ENCODE peak calls at places on chromosomes 12 and 14, in eight cellular contexts. L is left ventricle myocardium inferior, R is colonic mucosa, W is foreskin fibroblast, Q is OCI-LY7, I is hepatocyte, O is mammary epithelial cell, T is pancreas. N is an unnamed sample.

GRCh38 chr12:127677537-127678131 is 589.3 kb upstream of the TMEM132C start:
- DNase-seq in L (peak; percentile 41), R (peak; percentile 53), W (peak; percentile 91), Q (peak; percentile 57), I (peak; percentile 90), O (peak; percentile 33), T (peak; percentile 41), N (peak; percentile 54)

GRCh38 chr12:48961331-48961730 is 4.0 kb upstream of the ARF3 start:
- DNase-seq in L (no peak), R (no peak), W (no peak), Q (no peak), I (no peak), O (no peak), T (no peak), N (no peak)

GRCh38 chr12:128572311-128572810 is 251.4 kb downstream of the SLC15A4 start:
- DNase-seq in L (no peak), R (no peak), W (no peak), Q (no peak), I (no peak), O (no peak), T (no peak), N (no peak)

GRCh38 chr14:92532490-92533163 is 19.0 kb downstream of the RIN3 start:
- DNase-seq in L (no peak), R (peak; percentile 63), W (no peak), Q (no peak), I (no peak), O (no peak), T (no peak), N (no peak)

GRCh38 chr12:42779186-42779859 is 189.8 kb upstream of the PRICKLE1 start:
- DNase-seq in L (no peak), R (no peak), W (peak; percentile 81), Q (no peak), I (no peak), O (peak; percentile 84), T (no peak), N (peak; percentile 81)

GRCh38 chr12:118685983-118686607 is 295.2 kb upstream of the SRRM4 start:
- DNase-seq in L (no peak), R (peak; percentile 31), W (no peak), Q (no peak), I (peak; percentile 60), O (no peak), T (no peak), N (no peak)

GRCh38 chr14:39873793-39874192 is 441.6 kb upstream of the FBXO33 start:
- DNase-seq in L (no peak), R (no peak), W (no peak), Q (no peak), I (no peak), O (no peak), T (no peak), N (peak; percentile 13)

GRCh38 chr14:28303248-28303647 is 463.3 kb upstream of the FOXG1 start:
- DNase-seq in L (no peak), R (no peak), W (peak; percentile 47), Q (no peak), I (no peak), O (peak; percentile 69), T (no peak), N (peak; percentile 76)

GRCh38 chr12:106205208-106206069 is 42.4 kb downstream of the CKAP4 start:
- DNase-seq in L (peak; percentile 68), R (no peak), W (peak; percentile 16), Q (no peak), I (no peak), O (peak; percentile 44), T (no peak), N (peak; percentile 43)

GRCh38 chr12:64706366-64706765 is 52.8 kb downstream of the GNS start:
- DNase-seq in L (no peak), R (no peak), W (peak; percentile 13), Q (no peak), I (no peak), O (no peak), T (no peak), N (no peak)

GRCh38 chr14:97993508-97994019 is 1196.4 kb downstream of the VRK1 start:
- DNase-seq in L (no peak), R (no peak), W (no peak), Q (no peak), I (no peak), O (no peak), T (no peak), N (no peak)
- H3K4me3 ChIP-seq in L (no peak overlapping the region), R (no peak overlapping the region), W (no peak overlapping the region), Q (no peak overlapping the region), I (no peak overlapping the region), O (no peak overlapping the region), T (no peak overlapping the region), N (no peak overlapping the region)

DNA sequence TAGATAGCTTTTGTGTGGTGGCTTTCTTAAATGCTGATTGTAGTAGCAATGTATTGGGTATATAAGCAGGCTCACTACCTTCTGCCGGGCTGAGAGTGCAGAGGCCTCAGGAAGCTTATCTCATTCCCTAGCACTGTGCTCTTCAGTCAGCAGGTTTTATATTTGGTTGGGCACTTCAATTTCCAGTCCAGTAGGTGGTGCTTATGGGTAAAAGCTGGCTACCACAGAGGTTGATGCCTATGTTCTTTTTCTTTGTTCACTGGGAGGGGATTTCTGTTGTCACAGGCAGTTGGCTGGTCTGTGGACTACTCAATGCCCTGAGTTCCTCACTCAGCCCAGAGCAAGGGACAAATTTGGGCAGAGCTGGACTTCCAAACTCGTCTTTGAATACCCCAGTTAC is 43.0 kb upstream of the GLIPR1 start:
- DNase-seq in L (no peak), R (no peak), W (no peak), Q (peak; percentile 29), I (no peak), O (peak; percentile 53), T (no peak), N (peak; percentile 47)
- TF ChIP-seq CTCF in L (peak; percentile 13), R (no peak), W (peak; percentile 16), Q (peak; percentile 65), I (no peak), O (peak; percentile 52), T (no peak), N (no peak)

GRCh38 chr12:57737467-57738141 is 938 bp downstream of the AGAP2 start:
- DNase-seq in L (no peak), R (no peak), W (peak; percentile 57), Q (no peak), I (peak; percentile 60), O (no peak), T (no peak), N (no peak)

GRCh38 chr12:57736743-57737466 is 1.6 kb downstream of the AGAP2 start:
- DNase-seq in L (no peak), R (no peak), W (no peak), Q (no peak), I (no peak), O (no peak), T (no peak), N (no peak)

GRCh38 chr12:57739387-57739786 is 845 bp upstream of the AGAP2 start:
- DNase-seq in L (no peak), R (no peak), W (no peak), Q (no peak), I (no peak), O (no peak), T (no peak), N (no peak)

GRCh38 chr12:57738661-57739237 is at the start of gene AGAP2:
- DNase-seq in L (no peak), R (no peak), W (no peak), Q (no peak), I (no peak), O (no peak), T (no peak), N (no peak)

GRCh38 chr12:57738142-57738474 is 434 bp downstream of the AGAP2 start:
- DNase-seq in L (no peak), R (no peak), W (no peak), Q (no peak), I (no peak), O (no peak), T (no peak), N (no peak)
- H3K4me3 ChIP-seq in L (peak overlapping the region; percentile 68), R (peak overlapping the region; percentile 5), W (peak overlapping the region; percentile 17), Q (no peak overlapping the region), I (peak overlapping the region; percentile 42), O (peak overlapping the region; percentile 24), T (peak overlapping the region; percentile 42), N (no peak overlapping the region)

DNA sequence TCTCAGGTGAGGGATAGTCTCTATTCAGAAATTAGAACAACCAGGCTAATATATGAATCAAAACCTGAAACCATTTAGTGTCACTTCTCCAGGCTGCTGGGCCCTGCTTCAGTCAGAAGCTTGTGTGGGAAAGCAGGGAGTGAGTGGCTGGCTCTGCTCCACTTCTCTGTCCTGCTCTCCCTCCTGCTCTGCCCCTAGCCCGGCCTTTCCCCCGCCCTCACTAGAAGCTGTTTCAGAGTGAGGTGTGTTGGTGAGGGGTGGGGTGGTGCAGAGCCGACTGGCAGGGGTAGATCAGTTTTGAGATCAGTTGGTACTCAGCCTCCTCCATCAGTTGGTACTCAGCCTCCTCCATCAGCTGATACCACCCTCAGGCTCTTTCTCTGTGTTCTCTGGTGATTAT is 7.0 kb upstream of the PPP1R1A start:
- DNase-seq in L (no peak), R (no peak), W (no peak), Q (no peak), I (no peak), O (no peak), T (no peak), N (no peak)
- TF ChIP-seq CTCF in L (no peak), R (no peak), W (no peak), Q (no peak), I (no peak), O (no peak), T (no peak), N (no peak)

DNA sequence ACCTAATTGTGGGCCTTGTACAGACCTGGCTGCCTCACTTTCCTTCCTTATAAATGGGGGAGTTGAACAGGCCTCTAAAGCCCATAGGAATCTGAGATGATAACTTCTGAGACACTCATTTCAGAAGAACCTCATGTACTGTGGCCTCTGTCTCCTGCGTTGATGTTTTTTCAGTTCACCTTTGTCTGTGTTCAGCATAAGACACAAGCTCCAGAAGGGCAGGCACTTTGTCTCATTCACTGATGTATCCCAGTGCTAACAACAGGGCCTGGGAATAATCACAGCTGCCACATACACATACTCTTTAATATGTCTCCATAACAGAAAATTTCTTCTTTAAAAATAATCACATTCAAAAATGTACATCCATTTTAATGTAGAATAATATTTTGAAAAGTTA is 3.3 kb downstream of the FGD6 start:
- DNase-seq in L (no peak), R (no peak), W (no peak), Q (no peak), I (no peak), O (no peak), T (peak; percentile 77), N (no peak)
- H3K4me3 ChIP-seq in L (no peak overlapping the region), R (no peak overlapping the region), W (no peak overlapping the region), Q (peak overlapping the region; percentile 10), I (no peak overlapping the region), O (no peak overlapping the region), T (no peak overlapping the region), N (no peak overlapping the region)

DNA sequence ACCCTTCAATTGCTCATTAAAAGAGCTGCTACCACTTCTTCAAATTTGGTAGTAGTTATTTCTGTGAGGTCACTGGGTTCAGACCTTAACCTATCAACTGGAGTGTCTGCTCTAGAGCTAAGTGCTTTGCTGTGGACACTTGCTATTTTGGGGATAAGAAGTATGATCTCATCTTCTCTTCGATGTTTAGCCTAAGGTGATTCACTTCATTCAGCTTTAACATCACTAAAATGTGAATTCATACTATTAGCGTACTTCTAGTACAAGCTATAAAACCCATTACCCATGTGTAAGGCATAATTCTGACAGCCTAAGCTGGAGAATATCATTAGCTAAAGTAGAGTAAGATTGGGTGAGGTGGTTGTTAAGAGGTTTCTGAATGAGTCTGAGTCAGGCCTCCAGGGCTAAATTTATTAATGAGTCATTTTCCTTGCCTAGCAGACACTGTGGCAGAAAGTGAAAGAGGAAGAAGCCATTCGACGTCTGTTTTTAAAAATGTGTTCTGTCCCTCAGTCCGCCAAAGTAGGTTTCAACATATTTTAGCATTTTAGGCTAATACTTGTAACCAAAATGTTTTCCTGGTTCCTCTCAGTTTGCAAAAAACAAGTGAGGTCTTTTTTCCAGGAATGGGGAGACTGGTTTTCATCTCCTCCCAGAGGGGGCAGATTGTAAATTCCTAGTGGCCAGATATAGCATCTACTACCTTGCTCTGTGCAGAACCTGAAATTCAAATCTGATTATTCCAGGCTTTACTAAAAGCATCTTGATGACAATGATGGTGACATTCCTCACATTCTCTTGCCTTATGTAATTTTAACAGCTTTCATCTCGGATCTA is 103.6 kb downstream of the SSPN start:
- DNase-seq in L (no peak), R (no peak), W (peak; percentile 86), Q (peak; percentile 59), I (peak; percentile 41), O (peak; percentile 94), T (no peak), N (peak; percentile 91)
- TF ChIP-seq CTCF in L (peak; percentile 25), R (no peak), W (peak; percentile 26), Q (peak; percentile 39), I (peak; percentile 13), O (peak; percentile 47), T (no peak), N (peak; percentile 44)